ENCODE peak calls at places on chromosomes 7 and 10, in seven cellular contexts. P is T follicular helper cell; X is stimulated activated CD4-positive, alpha-beta T cell treated with anti-CD3 and anti-CD28 coated beads, Interleukin-2, amount 100 ng/mL, for 48 hours; O is occipital lobe; C is IMR-90; Y is Ammon's horn; F is AML-193. T is an unnamed sample.
A peak's percentile ranks its signal among the peaks of the same experiment; 100 is the strongest.

GRCh38 chr7:137142376-137142775 is 201.2 kb downstream of the PTN start:
- DNase-seq in X (no peak), O (no peak), F (no peak), P (no peak), C (peak; percentile 58), Y (no peak), T (no peak)

GRCh38 chr7:28729276-28729675 is 228.9 kb downstream of the TRIL start:
- DNase-seq in X (no peak), O (no peak), P (no peak), F (no peak), C (no peak), Y (no peak), T (peak; percentile 40)

GRCh38 chr10:86451604-86451960 is 70.0 kb downstream of the WAPL start:
- DNase-seq in X (no peak), F (no peak), Y (no peak), O (no peak), P (no peak), C (no peak), T (no peak)

GRCh38 chr10:110803830-110804338 is 67.8 kb upstream of the PDCD4 start:
- DNase-seq in O (no peak), P (no peak), Y (peak; percentile 84), X (no peak), F (peak; percentile 23), C (peak; percentile 24), T (peak; percentile 78)

GRCh38 chr10:79138449-79139123 is 69.8 kb downstream of the ZMIZ1 start:
- DNase-seq in Y (no peak), O (no peak), C (no peak), F (no peak), P (no peak), X (no peak), T (no peak)

GRCh38 chr10:71597821-71598498 is 121.6 kb downstream of the C10orf105 start:
- DNase-seq in C (no peak), X (no peak), O (peak; percentile 55), Y (peak; percentile 77), F (peak; percentile 74), P (no peak), T (peak; percentile 44)

GRCh38 chr7:158722574-158723237 is 18.1 kb upstream of the NCAPG2 start:
- DNase-seq in Y (no peak), P (no peak), O (no peak), F (no peak), X (no peak), C (no peak), T (no peak)

GRCh38 chr10:77780180-77780579 is 142.6 kb upstream of the KCNMA1 start:
- DNase-seq in X (no peak), F (no peak), Y (no peak), C (no peak), O (no peak), P (no peak), T (no peak)

GRCh38 chr10:127907411-127908105 is 655 bp downstream of the PTPRE start:
- DNase-seq in O (no peak), C (no peak), F (no peak), Y (peak; percentile 68), X (no peak), P (no peak), T (peak; percentile 87)

GRCh38 chr10:58431903-58432302 is 46.7 kb downstream of the TFAM start:
- DNase-seq in O (no peak), Y (no peak), F (no peak), X (no peak), P (no peak), C (peak; percentile 43), T (no peak)

GRCh38 chr7:108568801-108569380 is 615 bp downstream of the THAP5 start:
- DNase-seq in O (no peak), F (no peak), X (no peak), P (peak; percentile 45), Y (no peak), C (no peak), T (no peak)

GRCh38 chr7:135501402-135501801 is 8.5 kb downstream of the CNOT4 start:
- DNase-seq in P (no peak), O (no peak), C (peak; percentile 58), F (no peak), X (no peak), Y (no peak), T (no peak)

GRCh38 chr10:17075510-17075909 is 54.1 kb downstream of the CUBN start:
- DNase-seq in P (no peak), C (peak; percentile 96), O (no peak), F (peak; percentile 58), Y (no peak), X (no peak), T (no peak)

GRCh38 chr7:28774529-28775057 is 183.5 kb downstream of the TRIL start:
- DNase-seq in C (no peak), O (no peak), X (no peak), Y (no peak), P (no peak), F (no peak), T (no peak)

GRCh38 chr10:35327770-35328403 is 8.4 kb upstream of the CCNY start:
- DNase-seq in O (no peak), C (no peak), X (no peak), Y (no peak), P (no peak), F (no peak), T (no peak)

GRCh38 chr7:157056957-157057902 is 46.8 kb upstream of the MNX1 start:
- DNase-seq in Y (no peak), P (no peak), O (no peak), X (no peak), F (no peak), C (no peak), T (no peak)

GRCh38 chr7:142873281-142873784 is 12.2 kb downstream of the TRPV6 start:
- DNase-seq in P (no peak), F (no peak), O (no peak), Y (no peak), X (peak; percentile 23), C (no peak), T (no peak)

GRCh38 chr10:75029874-75030273 is 81.6 kb upstream of the SAMD8 start:
- DNase-seq in O (no peak), P (no peak), F (no peak), C (peak; percentile 78), X (no peak), Y (no peak), T (no peak)

GRCh38 chr7:18993933-18994668 is 123.3 kb downstream of the TWIST1 start:
- DNase-seq in F (no peak), C (peak; percentile 34), P (no peak), X (no peak), O (no peak), Y (no peak), T (no peak)

GRCh38 chr7:159120540-159120919 is 24.1 kb downstream of the VIPR2 start:
- DNase-seq in O (no peak), P (no peak), Y (no peak), F (no peak), C (no peak), X (no peak), T (no peak)

GRCh38 chr7:14836571-14837189 is 65.9 kb downstream of the DGKB start:
- DNase-seq in C (peak; percentile 75), Y (peak; percentile 60), P (no peak), F (no peak), O (peak; percentile 44), X (no peak), T (peak; percentile 51)

GRCh38 chr10:13684252-13684791 is 97.6 kb downstream of the PRPF18 start:
- DNase-seq in P (no peak), O (peak; percentile 49), Y (peak; percentile 74), C (peak; percentile 88), F (no peak), X (no peak), T (no peak)

GRCh38 chr10:54800677-54801480 is at the start of gene PCDH15:
- DNase-seq in Y (peak; percentile 90), P (no peak), X (no peak), O (peak; percentile 58), F (no peak), C (no peak), T (peak; percentile 34)

GRCh38 chr10:43125881-43126731 is 12.1 kb upstream of the CSGALNACT2 start:
- DNase-seq in O (no peak), P (no peak), Y (no peak), F (no peak), X (no peak), C (no peak), T (no peak)

T was measured in G401.